ENCODE peak calls at places on chromosome 11, in eight cellular contexts. C, L, H, G, F, M, Z and T are unnamed samples.

GRCh38 chr11:34512810-34513673 is 552 bp downstream of the ELF5 start:
- DNase-seq in H (no peak), C (peak), F (peak), L (no peak), Z (peak), G (peak), M (no peak), T (peak)

GRCh38 chr11:32391965-32392553 is 43.3 kb downstream of the WT1 start:
- DNase-seq in C (no peak), L (no peak), M (no peak), Z (no peak), F (peak), G (peak), H (peak), T (no peak)

GRCh38 chr11:71151561-71151960 is 100.8 kb downstream of the SHANK2 start:
- DNase-seq in G (no peak), H (no peak), Z (no peak), F (no peak), M (no peak), L (no peak), C (no peak), T (no peak)

GRCh38 chr11:134071306-134071705 is 2.4 kb downstream of the JAM3 start:
- DNase-seq in M (no peak), L (no peak), F (no peak), Z (no peak), C (no peak), G (no peak), H (no peak), T (no peak)

GRCh38 chr11:9057032-9057431 is 34.4 kb downstream of the SCUBE2 start:
- DNase-seq in Z (no peak), C (no peak), F (peak), H (no peak), L (no peak), M (no peak), G (no peak), T (no peak)

GRCh38 chr11:3929689-3930088 is 74.2 kb downstream of the STIM1 start:
- DNase-seq in G (no peak), C (no peak), M (no peak), F (no peak), L (no peak), Z (no peak), H (no peak), T (no peak)

GRCh38 chr11:57379732-57380131 is 1.2 kb downstream of the PRG3 start:
- DNase-seq in C (no peak), G (peak), Z (no peak), F (peak), M (no peak), L (no peak), H (no peak), T (peak)

GRCh38 chr11:62709262-62710000 is 2.0 kb downstream of the GNG3 start:
- DNase-seq in G (peak), M (peak), C (peak), Z (peak), L (peak), H (peak), F (peak), T (peak)

GRCh38 chr11:74370122-74370521 is 28.1 kb downstream of the PGM2L1 start:
- DNase-seq in L (no peak), Z (no peak), G (no peak), H (no peak), F (peak), M (no peak), C (no peak), T (no peak)

GRCh38 chr11:129803533-129803932 is 12.1 kb upstream of the TMEM45B start:
- DNase-seq in H (no peak), C (no peak), M (no peak), Z (no peak), L (no peak), G (no peak), F (no peak), T (no peak)

GRCh38 chr11:70445605-70446004 is 47.3 kb downstream of the CTTN start:
- DNase-seq in H (no peak), L (no peak), F (no peak), M (no peak), C (no peak), G (no peak), Z (no peak), T (no peak)

GRCh38 chr11:45926536-45927331 is 4.3 kb downstream of the LARGE2 start:
- DNase-seq in Z (no peak), M (no peak), H (no peak), G (no peak), F (no peak), L (peak), C (no peak), T (no peak)

GRCh38 chr11:7485136-7485853 is at the start of gene OLFML1:
- DNase-seq in F (peak), G (no peak), Z (no peak), C (no peak), L (no peak), H (no peak), M (no peak), T (peak)

GRCh38 chr11:6771926-6772898 is at the start of gene OR2AG2:
- DNase-seq in C (no peak), M (no peak), F (no peak), Z (no peak), H (no peak), L (no peak), G (no peak), T (no peak)

GRCh38 chr11:114135737-114136151 is 76.2 kb downstream of the ZBTB16 start:
- DNase-seq in C (no peak), L (no peak), Z (no peak), F (no peak), G (peak), M (no peak), H (no peak), T (peak)

GRCh38 chr11:69321877-69322350 is 28.0 kb downstream of the MYEOV start:
- DNase-seq in H (peak), G (no peak), C (no peak), Z (no peak), M (peak), F (peak), L (peak), T (peak)

GRCh38 chr11:116136987-116137674 is 632.9 kb upstream of the CADM1 start:
- DNase-seq in C (no peak), Z (no peak), H (no peak), M (no peak), L (peak), G (no peak), F (no peak), T (no peak)

GRCh38 chr11:134734446-134734845 is 322.4 kb upstream of the B3GAT1 start:
- DNase-seq in Z (no peak), M (no peak), H (no peak), C (no peak), F (no peak), L (peak), G (no peak), T (no peak)

GRCh38 chr11:44033411-44033850 is 14.3 kb upstream of the ACCSL start:
- DNase-seq in L (no peak), G (no peak), M (no peak), Z (no peak), C (no peak), H (no peak), F (no peak), T (no peak)

GRCh38 chr11:134510171-134510570 is 98.1 kb upstream of the B3GAT1 start:
- DNase-seq in C (no peak), F (no peak), H (no peak), G (no peak), M (no peak), Z (peak), L (no peak), T (no peak)

GRCh38 chr11:38274031-38274430 is 1676.0 kb upstream of the RAG2 start:
- DNase-seq in M (no peak), F (no peak), Z (no peak), C (no peak), G (peak), L (no peak), H (no peak), T (no peak)

GRCh38 chr11:107496011-107496410 is 38.4 kb upstream of the CWF19L2 start:
- DNase-seq in G (peak), F (peak), L (no peak), H (peak), C (no peak), Z (no peak), M (no peak), T (peak)

GRCh38 chr11:34745209-34745608 is 124.3 kb downstream of the EHF start:
- DNase-seq in F (no peak), H (no peak), L (no peak), G (no peak), C (no peak), M (no peak), Z (no peak), T (no peak)

GRCh38 chr11:8370812-8371515 is 107.3 kb upstream of the LMO1 start:
- DNase-seq in H (no peak), L (peak), Z (no peak), F (no peak), G (no peak), M (no peak), C (no peak), T (no peak)

GRCh38 chr11:17752144-17752543 is 17.6 kb downstream of the KCNC1 start:
- DNase-seq in C (peak), F (no peak), Z (no peak), M (no peak), H (no peak), G (no peak), L (no peak), T (no peak)

GRCh38 chr11:69230856-69231425 is 63.0 kb upstream of the MYEOV start:
- DNase-seq in C (no peak), H (no peak), Z (peak), M (peak), F (no peak), G (no peak), L (peak), T (no peak)

GRCh38 chr11:125872138-125872491 is 15.4 kb upstream of the HYLS1 start:
- DNase-seq in L (no peak), G (no peak), H (no peak), Z (no peak), C (no peak), M (no peak), F (no peak), T (no peak)

GRCh38 chr11:125871391-125872137 is 15.9 kb upstream of the HYLS1 start:
- DNase-seq in Z (no peak), F (peak), C (no peak), L (no peak), G (peak), M (no peak), H (no peak), T (peak)

GRCh38 chr11:125869526-125869925 is 17.9 kb upstream of the HYLS1 start:
- DNase-seq in M (no peak), H (no peak), C (no peak), G (no peak), Z (no peak), L (no peak), F (peak), T (no peak)

GRCh38 chr11:125873881-125874555 is 13.4 kb upstream of the HYLS1 start:
- DNase-seq in Z (no peak), H (no peak), F (peak), L (no peak), C (no peak), G (no peak), M (no peak), T (no peak)

GRCh38 chr11:125874556-125875124 is 12.8 kb upstream of the HYLS1 start:
- DNase-seq in H (no peak), C (no peak), Z (no peak), F (peak), M (no peak), G (peak), L (no peak), T (peak)
- TF ChIP-seq CTCF in H (peak), C (peak), Z (peak), F (peak), M (peak), G (peak), L (no peak), T (peak)

GRCh38 chr11:726278-726915 is 20.4 kb downstream of the EPS8L2 start:
- DNase-seq in Z (peak), F (peak), H (no peak), M (peak), G (no peak), L (peak), C (peak), T (peak)
- H3K4me3 ChIP-seq in Z (peak), F (no peak), H (no peak), M (peak), G (no peak), L (no peak), C (peak), T (no peak)

GRCh38 chr11:36258730-36259360 is 30.4 kb downstream of the COMMD9 start:
- DNase-seq in M (no peak), F (peak), L (no peak), G (peak), Z (no peak), H (peak), C (no peak), T (peak)
- TF ChIP-seq CTCF in M (peak), F (peak), L (no peak), G (peak), Z (peak), H (peak), C (peak), T (peak)

GRCh38 chr11:73313652-73314051 is 5.6 kb downstream of the ARHGEF17 start:
- DNase-seq in G (no peak), F (no peak), L (no peak), Z (no peak), H (no peak), C (no peak), M (no peak), T (no peak)
- H3K4me3 ChIP-seq in G (no peak), F (peak), L (no peak), Z (peak), H (peak), C (peak), M (peak), T (peak)

GRCh38 chr11:41449483-41450050 is 9.9 kb downstream of the LRRC4C start:
- DNase-seq in Z (no peak), C (no peak), M (no peak), H (no peak), G (no peak), F (peak), L (no peak), T (no peak)

GRCh38 chr11:41446566-41446965 is 12.9 kb downstream of the LRRC4C start:
- DNase-seq in C (no peak), M (no peak), F (no peak), G (no peak), H (no peak), Z (no peak), L (no peak), T (no peak)

GRCh38 chr11:41451011-41451410 is 8.4 kb downstream of the LRRC4C start:
- DNase-seq in G (no peak), F (no peak), H (no peak), Z (no peak), L (no peak), C (no peak), M (no peak), T (no peak)

GRCh38 chr11:41446107-41446506 is 13.3 kb downstream of the LRRC4C start:
- DNase-seq in C (no peak), G (no peak), M (no peak), F (no peak), Z (no peak), H (peak), L (no peak), T (no peak)
- TF ChIP-seq CTCF in C (no peak), G (no peak), M (no peak), F (no peak), Z (no peak), H (no peak), L (no peak), T (no peak)

DNA sequence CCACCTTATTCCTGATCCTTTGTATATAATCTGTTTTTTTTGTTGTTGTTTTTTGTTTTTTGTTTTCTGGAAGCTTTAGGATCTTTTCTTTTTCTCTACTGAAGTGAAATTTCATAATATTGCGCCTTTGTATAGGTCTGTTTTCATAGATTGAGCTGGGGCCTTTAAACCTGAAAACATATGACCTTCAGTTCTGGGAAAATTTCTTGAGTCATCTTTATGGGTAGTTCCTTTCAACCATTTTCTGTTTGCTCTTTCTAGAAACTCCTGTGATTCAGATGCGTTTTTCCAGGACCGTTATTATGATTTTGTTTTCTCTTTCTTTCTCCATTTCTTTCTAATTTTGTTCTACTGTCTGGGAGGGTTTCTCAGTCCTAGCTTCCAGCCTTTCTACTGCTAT is 43.7 kb downstream of the BSX start:
- DNase-seq in H (no peak), G (no peak), M (no peak), Z (no peak), C (no peak), F (no peak), L (no peak), T (no peak)
- H3K4me3 ChIP-seq in H (no peak), G (no peak), M (no peak), Z (no peak), C (no peak), F (no peak), L (no peak), T (no peak)